ENCODE peak calls at places on chromosomes 12 and 14, in four cellular contexts. R is neural progenitor cell, N is WTC11, W is GM23338. K is an unnamed sample.

GRCh38 chr12:96457191-96457930 is 32.0 kb upstream of the CFAP54 start:
- DNase-seq in R (no peak), N (no peak), W (peak; percentile 25), K (no peak)

GRCh38 chr12:49946497-49946896 is 4.0 kb upstream of the AQP2 start:
- DNase-seq in W (no peak), N (no peak), R (no peak), K (no peak)

GRCh38 chr12:126784328-126784921 is 1482.5 kb upstream of the TMEM132C start:
- DNase-seq in R (peak; percentile 69), W (peak; percentile 64), N (peak; percentile 8), K (no peak)

GRCh38 chr12:121515615-121516014 is 65.2 kb downstream of the KDM2B start:
- DNase-seq in R (no peak), W (no peak), N (no peak), K (no peak)

GRCh38 chr12:122406701-122407154 is 15.7 kb downstream of the CLIP1 start:
- DNase-seq in N (no peak), R (no peak), W (no peak), K (no peak)

GRCh38 chr14:105474478-105475268 is at the start of gene CRIP2:
- DNase-seq in W (peak; percentile 62), R (peak; percentile 81), N (no peak), K (no peak)

GRCh38 chr14:70061108-70061507 is 127.6 kb downstream of the SLC8A3 start:
- DNase-seq in R (no peak), N (no peak), W (no peak), K (no peak)

GRCh38 chr12:57521475-57522018 is 1.1 kb upstream of the MBD6 start:
- DNase-seq in W (peak; percentile 65), R (peak; percentile 78), N (peak; percentile 46), K (no peak)

GRCh38 chr12:2456122-2456812 is 338.5 kb upstream of the FKBP4 start:
- DNase-seq in W (no peak), N (no peak), R (no peak), K (no peak)

GRCh38 chr14:26023967-26024366 is 573.9 kb downstream of the NOVA1 start:
- DNase-seq in W (no peak), N (no peak), R (no peak), K (no peak)

GRCh38 chr12:19778111-19778688 is 338.9 kb downstream of the AEBP2 start:
- DNase-seq in N (no peak), R (no peak), W (no peak), K (no peak)

GRCh38 chr14:95486875-95487668 is 29.4 kb downstream of the SYNE3 start:
- DNase-seq in N (no peak), W (no peak), R (no peak), K (no peak)

GRCh38 chr12:108857158-108857407 is 300 bp downstream of the SSH1 start:
- DNase-seq in W (no peak), N (peak; percentile 17), R (no peak), K (no peak)

GRCh38 chr14:93970589-93970966 is 5.8 kb downstream of the ASB2 start:
- DNase-seq in N (no peak), R (peak; percentile 32), W (peak; percentile 46), K (no peak)

GRCh38 chr14:45247427-45247826 is 5.6 kb downstream of the MIS18BP1 start:
- DNase-seq in W (no peak), N (no peak), R (no peak), K (no peak)

GRCh38 chr12:79366374-79366773 is 324.4 kb downstream of the PAWR start:
- DNase-seq in R (peak; percentile 20), N (no peak), W (no peak), K (no peak)

GRCh38 chr12:79691299-79692248 is 810 bp upstream of the PAWR start:
- DNase-seq in R (no peak), N (no peak), W (no peak), K (no peak)

GRCh38 chr12:57133916-57134315 is 5.6 kb downstream of the LRP1 start:
- DNase-seq in N (no peak), R (no peak), W (no peak), K (no peak)

GRCh38 chr12:40727774-40728483 is 35.7 kb downstream of the CNTN1 start:
- DNase-seq in W (no peak), N (no peak), R (no peak), K (no peak)

GRCh38 chr12:100741084-100741711 is 53.4 kb upstream of the ANO4 start:
- DNase-seq in R (peak; percentile 36), N (no peak), W (peak; percentile 43), K (no peak)

GRCh38 chr12:39846304-39846703 is 226.7 kb upstream of the ABCD2 start:
- DNase-seq in R (no peak), N (no peak), W (no peak), K (no peak)

GRCh38 chr14:71344506-71344905 is 437.2 kb downstream of the PCNX1 start:
- DNase-seq in W (no peak), N (no peak), R (no peak), K (no peak)